ENCODE peak calls at places on chromosomes 4 and X, in nine cellular contexts. V is heart left ventricle, C is GM12892, W is upper lobe of left lung, A is IMR-90, Z is adrenal gland, P is body of pancreas, X is breast epithelium, E is A549. T is an unnamed sample.

GRCh38 chr4:142840516-142841123 is 5.5 kb downstream of the INPP4B start:
- DNase-seq in E (no peak), P (peak), W (no peak), V (no peak), Z (no peak), C (no peak), X (no peak), A (peak), T (no peak)

GRCh38 chr4:43351970-43352806 is 459.7 kb downstream of the GRXCR1 start:
- DNase-seq in W (no peak), X (no peak), Z (no peak), P (no peak), E (no peak), A (no peak), V (no peak), C (no peak), T (no peak)

GRCh38 chrX:150873616-150874015 is 24.9 kb downstream of the CD99L2 start:
- DNase-seq in Z (no peak), W (no peak), A (peak), E (no peak), C (no peak), X (no peak), V (no peak), P (peak), T (no peak)

GRCh38 chr4:76212851-76213414 is 691 bp downstream of the SCARB2 start:
- DNase-seq in P (no peak), X (no peak), E (peak), Z (peak), A (peak), C (no peak), V (no peak), W (no peak), T (no peak)

GRCh38 chrX:6095469-6095868 is 133.2 kb downstream of the NLGN4X start:
- DNase-seq in Z (no peak), W (no peak), C (no peak), A (no peak), P (no peak), V (no peak), E (no peak), X (no peak), T (no peak)

GRCh38 chrX:8237718-8238117 is 66.7 kb upstream of the VCX2 start:
- DNase-seq in W (no peak), V (no peak), C (no peak), Z (no peak), P (no peak), A (no peak), E (no peak), X (no peak), T (no peak)

GRCh38 chr4:176883681-176884418 is 91.1 kb upstream of the VEGFC start:
- DNase-seq in X (no peak), Z (no peak), W (no peak), P (no peak), E (peak), C (no peak), V (peak), A (peak), T (no peak)

GRCh38 chr4:181528570-181529184 is 714.5 kb upstream of the TENM3 start:
- DNase-seq in A (peak), E (peak), W (no peak), C (no peak), P (peak), V (peak), Z (peak), X (no peak), T (no peak)

GRCh38 chrX:11558972-11559371 is 106.7 kb downstream of the ARHGAP6 start:
- DNase-seq in V (no peak), Z (peak), P (no peak), X (no peak), A (no peak), W (no peak), C (no peak), E (peak), T (peak)

GRCh38 chrX:134948333-134949241 is 42.2 kb upstream of the SMIM10 start:
- DNase-seq in V (no peak), A (peak), E (peak), P (no peak), Z (peak), W (no peak), C (no peak), X (no peak), T (no peak)

GRCh38 chr4:155906554-155907247 is 3.2 kb downstream of the TDO2 start:
- DNase-seq in Z (peak), V (no peak), A (peak), P (peak), E (no peak), X (peak), C (no peak), W (no peak), T (no peak)

GRCh38 chrX:72270316-72270866 is 6.7 kb downstream of the RPS4X start:
- DNase-seq in C (no peak), V (no peak), A (no peak), E (no peak), P (no peak), Z (no peak), W (no peak), X (no peak), T (no peak)

GRCh38 chr4:163175971-163176958 is 9.6 kb upstream of the NAF1 start:
- DNase-seq in V (no peak), Z (no peak), X (no peak), W (no peak), A (no peak), C (no peak), P (no peak), E (no peak), T (no peak)

GRCh38 chr4:156038772-156039171 is 85.1 kb upstream of the CTSO start:
- DNase-seq in A (no peak), C (no peak), W (no peak), Z (no peak), V (no peak), X (no peak), P (no peak), E (no peak), T (no peak)

GRCh38 chr4:112968456-112969159 is 80.8 kb upstream of the ANK2 start:
- DNase-seq in A (peak), W (no peak), C (no peak), P (no peak), E (no peak), V (no peak), X (no peak), Z (no peak), T (no peak)

GRCh38 chr4:3296651-3297050 is 3.8 kb downstream of the RGS12 start:
- DNase-seq in X (no peak), P (no peak), C (no peak), V (peak), E (no peak), A (no peak), W (no peak), Z (no peak), T (no peak)

GRCh38 chr4:106502106-106502699 is 133.6 kb upstream of the GIMD1 start:
- DNase-seq in P (peak), X (no peak), V (no peak), Z (peak), E (peak), A (peak), W (no peak), C (peak), T (peak)

GRCh38 chr4:40240040-40240653 is 43.3 kb downstream of the RHOH start:
- DNase-seq in C (no peak), V (no peak), P (no peak), X (no peak), W (no peak), Z (no peak), A (peak), E (no peak), T (no peak)

GRCh38 chr4:40241026-40241425 is 44.2 kb downstream of the RHOH start:
- DNase-seq in P (no peak), Z (no peak), C (no peak), X (no peak), W (no peak), V (no peak), E (no peak), A (no peak), T (no peak)

GRCh38 chr4:40234519-40235039 is 37.7 kb downstream of the RHOH start:
- DNase-seq in P (no peak), C (no peak), A (no peak), W (no peak), E (no peak), Z (no peak), V (no peak), X (no peak), T (no peak)

GRCh38 chr4:40238700-40239548 is 42.1 kb downstream of the RHOH start:
- DNase-seq in A (no peak), Z (peak), X (no peak), P (peak), V (no peak), E (no peak), W (no peak), C (no peak), T (no peak)

GRCh38 chr4:40238008-40238699 is 41.3 kb downstream of the RHOH start:
- DNase-seq in C (no peak), A (no peak), E (no peak), Z (no peak), P (no peak), V (no peak), X (no peak), W (no peak), T (no peak)
- TF ChIP-seq POLR2A in C (peak), A (no peak), E (no peak), Z (no peak), P (no peak), V (no peak), X (no peak), W (no peak), T (no peak)

DNA sequence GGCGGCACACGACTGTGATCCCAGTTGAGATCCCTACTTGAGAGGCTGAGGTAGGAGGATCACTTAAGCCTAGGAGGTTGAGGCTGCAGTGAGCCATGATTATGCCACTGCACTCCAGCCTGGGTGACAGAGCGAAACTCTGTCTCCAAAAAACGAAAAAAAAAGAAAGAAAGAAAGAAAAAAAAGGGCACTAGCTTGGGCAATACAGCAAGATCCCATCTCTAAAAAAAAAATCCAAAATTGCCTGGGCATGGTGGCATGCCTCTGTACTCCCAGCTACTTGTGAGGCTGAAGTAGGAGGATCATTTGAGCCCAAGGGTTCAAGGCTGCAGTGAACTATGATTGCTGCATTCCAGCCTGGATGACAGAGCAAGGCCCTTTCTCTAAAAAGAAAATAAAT is 10.7 kb upstream of the KLHL15 start:
- DNase-seq in C (no peak), W (no peak), P (no peak), Z (no peak), A (no peak), E (no peak), X (no peak), V (no peak), T (no peak)
- TF ChIP-seq POLR2A in C (no peak), W (no peak), P (no peak), Z (no peak), A (no peak), E (no peak), X (no peak), V (no peak), T (no peak)

GRCh38 chrX:48919947-48920712 is 1.3 kb upstream of the PIM2 start:
- DNase-seq in W (no peak), X (no peak), C (no peak), P (no peak), V (no peak), A (no peak), Z (no peak), E (no peak), T (no peak)
- TF ChIP-seq POLR2A in W (no peak), X (no peak), C (no peak), P (no peak), V (no peak), A (no peak), Z (no peak), E (no peak), T (no peak)

DNA sequence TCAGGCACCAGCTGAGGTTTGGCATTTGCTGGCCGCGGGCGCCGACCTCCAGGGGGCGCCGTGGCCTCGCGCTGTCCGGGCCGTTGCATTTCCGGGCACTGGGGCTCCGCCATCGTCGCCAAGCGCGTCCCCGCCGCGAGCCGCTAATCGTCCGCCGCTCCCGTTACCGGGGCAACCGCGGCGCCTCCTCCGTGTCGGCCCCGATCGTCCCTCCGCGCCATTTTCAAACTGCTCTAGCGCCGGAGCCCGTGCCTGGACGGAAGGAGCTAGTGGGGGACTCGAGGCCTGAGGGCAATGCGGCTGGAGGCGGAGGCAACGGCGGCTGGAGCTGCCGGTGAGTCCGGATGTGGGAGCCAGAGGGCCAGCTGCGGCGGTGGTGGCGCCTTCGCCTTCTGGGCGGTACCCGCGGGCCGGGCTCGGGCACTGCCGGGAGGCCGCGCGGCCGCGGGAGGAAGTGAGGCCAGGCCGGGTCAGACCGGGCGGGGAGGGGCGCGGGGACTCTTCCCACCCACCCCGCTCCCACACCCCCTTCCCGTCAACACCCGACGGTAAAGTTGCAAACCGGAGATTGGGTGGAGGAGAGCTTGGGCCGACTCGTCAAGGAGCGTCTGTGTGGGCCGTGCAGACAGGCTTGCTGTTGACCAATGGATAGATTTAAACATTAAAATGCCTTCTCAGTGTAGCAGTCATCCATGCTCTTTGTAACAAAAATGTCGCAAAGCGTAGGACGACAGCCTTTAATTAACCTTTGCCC is at the start of gene CEP135:
- DNase-seq in E (peak), X (peak), A (peak), V (peak), W (peak), P (peak), Z (peak), C (peak), T (peak)
- TF ChIP-seq POLR2A in E (peak), X (no peak), A (peak), V (peak), W (peak), P (peak), Z (peak), C (peak), T (no peak)

GRCh38 chr4:147682755-147683154 is 1.2 kb downstream of the PRMT9 start:
- DNase-seq in A (peak), Z (no peak), C (no peak), E (no peak), V (no peak), W (no peak), X (no peak), P (no peak), T (no peak)

GRCh38 chr4:147683172-147683571 is 791 bp downstream of the PRMT9 start:
- DNase-seq in C (no peak), X (no peak), P (peak), E (no peak), V (no peak), A (peak), W (no peak), Z (peak), T (no peak)

GRCh38 chr4:147689062-147689461 is 5.1 kb upstream of the PRMT9 start:
- DNase-seq in X (no peak), C (no peak), Z (no peak), V (no peak), E (no peak), W (no peak), P (no peak), A (no peak), T (no peak)

GRCh38 chr4:147678796-147679549 is 5.0 kb downstream of the PRMT9 start:
- DNase-seq in P (no peak), Z (peak), E (no peak), A (peak), C (no peak), X (no peak), V (no peak), W (no peak), T (no peak)

DNA sequence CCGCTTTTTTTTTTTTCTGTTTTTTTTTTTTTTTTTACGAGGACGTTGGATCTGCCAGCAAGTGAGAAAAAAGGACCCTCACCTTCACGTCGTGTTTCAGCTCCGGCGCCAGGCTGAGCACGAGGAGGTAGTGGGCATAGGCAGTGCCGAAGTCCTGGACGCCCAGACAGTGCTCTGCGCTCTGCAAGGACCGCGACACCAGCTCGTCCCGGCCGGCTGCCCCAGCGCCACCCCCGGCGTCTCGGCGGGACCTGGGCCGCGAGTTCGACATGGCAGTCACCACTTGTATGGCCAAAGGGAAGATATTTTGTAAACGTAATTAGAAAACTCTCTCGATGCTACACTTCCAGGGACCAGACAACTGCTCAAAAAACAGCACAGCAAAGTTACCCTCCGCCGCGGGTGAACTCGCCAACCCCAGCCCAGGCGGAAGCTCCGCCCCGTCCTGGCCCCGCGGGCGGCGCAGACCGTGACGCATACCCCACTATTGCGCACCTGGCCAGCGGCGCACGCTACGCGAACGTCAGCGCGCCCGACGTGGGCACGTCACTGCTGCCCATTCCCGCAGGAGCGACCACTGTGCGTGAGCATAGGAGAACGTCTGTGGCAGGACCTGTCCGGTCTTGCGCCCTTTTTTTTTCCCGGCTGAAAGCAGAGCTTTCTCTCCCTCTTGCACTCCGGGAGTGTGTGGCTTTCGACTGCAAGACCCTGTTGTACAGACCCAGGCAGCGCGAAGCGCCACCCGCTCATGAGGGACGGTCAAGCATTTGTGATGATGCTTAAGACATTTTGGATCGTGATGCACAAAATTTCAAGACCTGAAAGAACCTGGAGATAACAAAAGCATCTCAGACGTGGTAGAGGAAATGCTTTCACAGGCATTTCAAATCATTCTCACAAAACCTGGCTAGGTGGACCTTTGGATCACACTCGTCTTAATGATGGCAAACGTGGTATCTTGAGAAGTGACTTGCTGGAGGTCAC is at the start of gene PRMT9:
- DNase-seq in P (peak), A (peak), E (peak), V (peak), W (peak), Z (peak), C (peak), X (peak), T (peak)
- TF ChIP-seq POLR2A in P (peak), A (peak), E (peak), V (peak), W (peak), Z (peak), C (peak), X (peak), T (peak)

DNA sequence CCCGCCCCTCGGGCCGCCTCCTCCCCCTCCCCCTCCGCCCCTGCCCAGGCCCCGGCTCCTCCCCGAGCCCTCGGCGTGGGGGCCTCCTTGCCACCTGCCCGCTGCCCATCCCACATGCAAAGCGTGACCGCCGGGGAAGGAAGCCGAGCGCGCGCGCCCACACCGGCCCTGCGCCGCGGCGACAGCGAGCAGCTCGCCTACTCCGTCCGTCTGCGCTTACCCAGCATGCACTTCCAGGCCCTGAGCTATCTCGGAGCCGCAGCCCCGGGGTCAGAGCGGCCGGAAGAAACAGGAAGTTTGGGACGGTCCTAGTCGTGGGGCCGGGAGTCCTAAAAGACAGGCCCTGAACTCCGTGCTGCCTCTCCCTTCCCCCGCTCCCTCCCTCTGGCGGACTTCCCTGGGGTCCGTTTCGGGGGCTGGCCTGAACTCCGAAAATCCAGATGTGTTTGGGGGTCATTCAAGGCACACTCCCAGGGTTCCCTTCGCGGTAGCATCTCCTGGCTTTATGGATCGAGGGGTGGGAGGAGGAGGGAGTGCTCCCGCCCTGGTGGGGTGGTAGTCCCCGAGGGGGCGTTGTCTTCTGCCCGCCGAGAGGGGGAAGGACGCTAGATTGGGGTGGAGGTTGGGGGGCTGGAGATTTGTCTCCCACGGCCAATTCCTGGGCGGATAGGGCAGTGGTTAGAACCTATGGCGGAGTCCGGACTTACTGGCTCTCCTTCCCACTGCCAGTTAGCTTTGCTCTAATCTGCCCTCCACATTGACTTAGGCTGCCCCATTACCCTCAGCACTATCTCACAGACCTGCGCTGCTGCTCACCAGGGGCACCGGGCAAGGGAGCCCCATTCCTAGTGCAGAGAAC is 25.0 kb upstream of the BCORL1 start:
- DNase-seq in A (peak), V (peak), P (peak), X (no peak), C (peak), W (peak), Z (peak), E (peak), T (no peak)
- TF ChIP-seq POLR2A in A (no peak), V (peak), P (peak), X (no peak), C (peak), W (peak), Z (no peak), E (peak), T (peak)

T was measured in GM12891.